ENCODE peak calls at places on chromosome 15, in six cellular contexts. One of them, this sample, is unnamed.

GRCh38 chr15:98421419-98422085 is 226.8 kb upstream of the IGF1R start:
- DNase-seq in IMR-90: peak
- DNase-seq in neuronal stem cell: peak
- DNase-seq in H1: peak
- DNase-seq in trophoblast cell: peak
- DNase-seq in mesenchymal stem cell: peak
- DNase-seq in this sample: peak

GRCh38 chr15:64697911-64698369 is 77.4 kb downstream of the RBPMS2 start:
- DNase-seq in IMR-90: peak
- DNase-seq in neuronal stem cell: no peak
- DNase-seq in H1: no peak
- DNase-seq in trophoblast cell: peak
- DNase-seq in mesenchymal stem cell: no peak
- DNase-seq in this sample: no peak

GRCh38 chr15:50124557-50125080 is 5.6 kb upstream of the ATP8B4 start:
- DNase-seq in IMR-90: no peak
- DNase-seq in neuronal stem cell: no peak
- DNase-seq in H1: no peak
- DNase-seq in trophoblast cell: no peak
- DNase-seq in mesenchymal stem cell: no peak
- DNase-seq in this sample: no peak

GRCh38 chr15:36831125-36831914 is 251.9 kb downstream of the CDIN1 start:
- DNase-seq in IMR-90: peak
- DNase-seq in neuronal stem cell: no peak
- DNase-seq in H1: no peak
- DNase-seq in trophoblast cell: peak
- DNase-seq in mesenchymal stem cell: peak
- DNase-seq in this sample: no peak

GRCh38 chr15:92448370-92448769 is 54.7 kb downstream of the ST8SIA2 start:
- DNase-seq in IMR-90: no peak
- DNase-seq in neuronal stem cell: no peak
- DNase-seq in H1: no peak
- DNase-seq in trophoblast cell: no peak
- DNase-seq in mesenchymal stem cell: no peak
- DNase-seq in this sample: no peak

GRCh38 chr15:75836953-75837321 is 6.3 kb upstream of the UBE2Q2 start:
- DNase-seq in IMR-90: peak
- DNase-seq in neuronal stem cell: no peak
- DNase-seq in H1: no peak
- DNase-seq in trophoblast cell: no peak
- DNase-seq in mesenchymal stem cell: peak
- DNase-seq in this sample: no peak

GRCh38 chr15:101320501-101321052 is 25.5 kb upstream of the SNRPA1 start:
- DNase-seq in IMR-90: peak
- DNase-seq in neuronal stem cell: peak
- DNase-seq in H1: peak
- DNase-seq in trophoblast cell: peak
- DNase-seq in mesenchymal stem cell: peak
- DNase-seq in this sample: peak

GRCh38 chr15:51312132-51312531 is 26.3 kb downstream of the CYP19A1 start:
- DNase-seq in IMR-90: peak
- DNase-seq in neuronal stem cell: no peak
- DNase-seq in H1: no peak
- DNase-seq in trophoblast cell: no peak
- DNase-seq in mesenchymal stem cell: peak
- DNase-seq in this sample: no peak

GRCh38 chr15:99477745-99478525 is 87.8 kb upstream of the MEF2A start:
- DNase-seq in IMR-90: no peak
- DNase-seq in neuronal stem cell: no peak
- DNase-seq in H1: no peak
- DNase-seq in trophoblast cell: no peak
- DNase-seq in mesenchymal stem cell: no peak
- DNase-seq in this sample: no peak

GRCh38 chr15:76674883-76675282 is 230.3 kb downstream of the SCAPER start:
- DNase-seq in IMR-90: peak
- DNase-seq in neuronal stem cell: no peak
- DNase-seq in H1: no peak
- DNase-seq in trophoblast cell: peak
- DNase-seq in mesenchymal stem cell: peak
- DNase-seq in this sample: no peak

GRCh38 chr15:80778964-80779657 is at the start of gene CEMIP:
- DNase-seq in IMR-90: peak
- DNase-seq in neuronal stem cell: peak
- DNase-seq in H1: peak
- DNase-seq in trophoblast cell: peak
- DNase-seq in mesenchymal stem cell: peak
- DNase-seq in this sample: peak

GRCh38 chr15:68775671-68776476 is 44.8 kb downstream of the ANP32A start:
- DNase-seq in IMR-90: peak
- DNase-seq in neuronal stem cell: no peak
- DNase-seq in H1: peak
- DNase-seq in trophoblast cell: no peak
- DNase-seq in mesenchymal stem cell: no peak
- DNase-seq in this sample: no peak

GRCh38 chr15:68980786-68981185 is 33.7 kb upstream of the NOX5 start:
- DNase-seq in IMR-90: no peak
- DNase-seq in neuronal stem cell: no peak
- DNase-seq in H1: no peak
- DNase-seq in trophoblast cell: no peak
- DNase-seq in mesenchymal stem cell: no peak
- DNase-seq in this sample: no peak

GRCh38 chr15:96924570-96924969 is 594.1 kb downstream of the NR2F2 start:
- DNase-seq in IMR-90: no peak
- DNase-seq in neuronal stem cell: no peak
- DNase-seq in H1: no peak
- DNase-seq in trophoblast cell: no peak
- DNase-seq in mesenchymal stem cell: no peak
- DNase-seq in this sample: no peak

GRCh38 chr15:67097893-67098740 is 32.7 kb downstream of the SMAD3 start:
- DNase-seq in IMR-90: peak
- DNase-seq in neuronal stem cell: no peak
- DNase-seq in H1: no peak
- DNase-seq in trophoblast cell: no peak
- DNase-seq in mesenchymal stem cell: peak
- DNase-seq in this sample: no peak

GRCh38 chr15:60916674-60917468 is 312.2 kb downstream of the RORA start:
- DNase-seq in IMR-90: peak
- DNase-seq in neuronal stem cell: peak
- DNase-seq in H1: peak
- DNase-seq in trophoblast cell: peak
- DNase-seq in mesenchymal stem cell: peak
- DNase-seq in this sample: peak

GRCh38 chr15:40768492-40769309 is 1.1 kb upstream of the C15orf62 start:
- DNase-seq in IMR-90: no peak
- DNase-seq in neuronal stem cell: no peak
- DNase-seq in H1: no peak
- DNase-seq in trophoblast cell: no peak
- DNase-seq in mesenchymal stem cell: no peak
- DNase-seq in this sample: no peak

GRCh38 chr15:98647026-98647773 is 1.1 kb upstream of the IGF1R start:
- DNase-seq in IMR-90: peak
- DNase-seq in neuronal stem cell: peak
- DNase-seq in H1: peak
- DNase-seq in trophoblast cell: peak
- DNase-seq in mesenchymal stem cell: peak
- DNase-seq in this sample: peak

GRCh38 chr15:91948001-91948608 is 94.6 kb downstream of the SLCO3A1 start:
- DNase-seq in IMR-90: peak
- DNase-seq in neuronal stem cell: no peak
- DNase-seq in H1: peak
- DNase-seq in trophoblast cell: no peak
- DNase-seq in mesenchymal stem cell: peak
- DNase-seq in this sample: peak

GRCh38 chr15:66936115-66936863 is 129.1 kb upstream of the SMAD3 start:
- DNase-seq in IMR-90: peak
- DNase-seq in neuronal stem cell: no peak
- DNase-seq in H1: no peak
- DNase-seq in trophoblast cell: no peak
- DNase-seq in mesenchymal stem cell: peak
- DNase-seq in this sample: no peak

GRCh38 chr15:98524274-98524673 is 124.1 kb upstream of the IGF1R start:
- DNase-seq in IMR-90: no peak
- DNase-seq in neuronal stem cell: no peak
- DNase-seq in H1: no peak
- DNase-seq in trophoblast cell: no peak
- DNase-seq in mesenchymal stem cell: no peak
- DNase-seq in this sample: no peak

GRCh38 chr15:59333401-59334062 is 39.1 kb downstream of the MYO1E start:
- DNase-seq in IMR-90: no peak
- DNase-seq in neuronal stem cell: no peak
- DNase-seq in H1: no peak
- DNase-seq in trophoblast cell: no peak
- DNase-seq in mesenchymal stem cell: peak
- DNase-seq in this sample: no peak

GRCh38 chr15:72591361-72591760 is 63.1 kb upstream of the GOLGA6B start:
- DNase-seq in IMR-90: peak
- DNase-seq in neuronal stem cell: no peak
- DNase-seq in H1: no peak
- DNase-seq in trophoblast cell: no peak
- DNase-seq in mesenchymal stem cell: peak
- DNase-seq in this sample: no peak

GRCh38 chr15:38864827-38865604 is 300.4 kb upstream of the RASGRP1 start:
- DNase-seq in IMR-90: peak
- DNase-seq in neuronal stem cell: no peak
- DNase-seq in H1: no peak
- DNase-seq in trophoblast cell: no peak
- DNase-seq in mesenchymal stem cell: peak
- DNase-seq in this sample: no peak

DNA sequence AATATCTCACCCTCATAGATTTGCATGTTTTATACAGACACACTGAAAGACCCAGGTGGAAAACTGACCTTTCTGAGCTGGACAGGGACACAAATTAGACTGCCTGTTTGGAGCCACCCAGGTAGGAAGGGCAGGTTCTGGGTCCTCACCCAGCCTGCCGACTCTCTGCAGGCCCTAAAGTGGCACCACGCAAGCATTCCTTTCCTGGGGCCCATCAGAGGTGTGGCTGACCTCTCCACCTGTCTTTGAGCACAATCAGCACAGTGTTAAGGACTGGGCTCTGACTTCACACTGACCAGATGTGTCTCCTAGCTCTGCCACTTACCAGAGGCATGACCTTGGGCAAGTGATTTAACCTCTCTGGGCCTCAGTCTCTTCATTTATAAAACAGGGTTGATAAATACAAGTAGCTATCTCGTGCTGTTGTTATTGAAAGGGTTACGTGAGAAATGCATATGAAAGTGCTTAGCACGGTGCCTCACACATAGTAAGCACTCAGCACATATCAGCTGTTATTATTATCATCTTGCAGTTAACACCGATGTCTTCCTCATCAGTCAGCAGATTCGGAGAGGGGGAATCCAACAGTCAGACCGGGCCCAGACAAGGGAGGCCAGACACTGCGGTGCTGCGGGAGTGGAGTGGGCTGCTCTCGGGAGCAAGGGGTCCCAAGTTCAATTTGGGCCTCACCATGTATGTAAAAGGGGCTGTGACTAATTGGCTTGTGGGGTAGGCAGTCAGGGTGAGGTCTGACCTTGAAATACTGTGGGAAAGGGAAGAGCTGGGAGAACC is 2.0 kb upstream of the TBC1D2B start:
- DNase-seq in IMR-90: no peak
- DNase-seq in neuronal stem cell: no peak
- DNase-seq in H1: no peak
- DNase-seq in trophoblast cell: no peak
- DNase-seq in mesenchymal stem cell: peak
- DNase-seq in this sample: no peak
- H4K91ac ChIP-seq in IMR-90: no peak
- H4K91ac ChIP-seq in neuronal stem cell: no peak
- H4K91ac ChIP-seq in H1: no peak
- H4K91ac ChIP-seq in trophoblast cell: no peak
- H4K91ac ChIP-seq in mesenchymal stem cell: peak
- H4K91ac ChIP-seq in this sample: no peak

DNA sequence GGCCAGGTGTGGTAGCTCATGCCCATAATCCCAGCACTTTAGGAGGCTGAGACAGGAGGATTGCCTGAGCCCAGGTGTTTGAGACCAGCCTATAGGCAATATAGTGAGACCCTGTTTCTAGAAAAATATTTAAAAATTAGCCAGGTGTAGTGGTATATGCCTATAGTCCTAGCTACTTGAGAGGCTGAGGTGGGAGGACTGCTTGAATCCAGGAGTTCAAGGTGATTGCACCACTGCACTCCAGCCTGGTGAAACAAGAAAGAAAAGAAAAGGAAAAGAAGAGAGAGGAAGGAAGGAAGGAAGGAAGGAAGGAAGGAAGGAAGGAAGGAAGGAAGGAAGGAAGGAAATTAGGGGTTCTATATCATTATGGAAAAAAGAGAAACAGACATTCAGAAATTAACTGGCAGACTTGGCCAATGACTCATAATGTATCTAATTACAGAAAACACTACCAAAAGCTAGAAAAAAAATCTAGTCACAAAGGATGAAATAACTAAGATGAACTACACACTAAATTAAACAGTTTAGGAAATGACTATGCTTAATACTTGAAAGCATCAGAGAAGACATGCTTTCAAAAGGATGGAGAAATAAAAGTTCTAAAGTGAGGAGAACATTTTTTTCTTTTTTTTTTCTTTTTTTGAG is 45.4 kb upstream of the TERB2 start:
- DNase-seq in IMR-90: no peak
- DNase-seq in neuronal stem cell: no peak
- DNase-seq in H1: no peak
- DNase-seq in trophoblast cell: no peak
- DNase-seq in mesenchymal stem cell: no peak
- DNase-seq in this sample: no peak
- H3K23ac ChIP-seq in IMR-90: no peak
- H3K23ac ChIP-seq in neuronal stem cell: no peak
- H3K23ac ChIP-seq in H1: no peak
- H3K23ac ChIP-seq in trophoblast cell: no peak
- H3K23ac ChIP-seq in mesenchymal stem cell: no peak
- H3K23ac ChIP-seq in this sample: no peak

GRCh38 chr15:47363653-47364052 is 353.7 kb upstream of the SEMA6D start:
- DNase-seq in IMR-90: no peak
- DNase-seq in neuronal stem cell: no peak
- DNase-seq in H1: no peak
- DNase-seq in trophoblast cell: no peak
- DNase-seq in mesenchymal stem cell: no peak
- DNase-seq in this sample: no peak

GRCh38 chr15:47364671-47365141 is 352.6 kb upstream of the SEMA6D start:
- DNase-seq in IMR-90: no peak
- DNase-seq in neuronal stem cell: no peak
- DNase-seq in H1: no peak
- DNase-seq in trophoblast cell: no peak
- DNase-seq in mesenchymal stem cell: peak
- DNase-seq in this sample: no peak

GRCh38 chr15:47366884-47367283 is 350.4 kb upstream of the SEMA6D start:
- DNase-seq in IMR-90: peak
- DNase-seq in neuronal stem cell: no peak
- DNase-seq in H1: no peak
- DNase-seq in trophoblast cell: no peak
- DNase-seq in mesenchymal stem cell: peak
- DNase-seq in this sample: no peak

GRCh38 chr15:47371939-47372338 is 345.4 kb upstream of the SEMA6D start:
- DNase-seq in IMR-90: no peak
- DNase-seq in neuronal stem cell: no peak
- DNase-seq in H1: no peak
- DNase-seq in trophoblast cell: no peak
- DNase-seq in mesenchymal stem cell: no peak
- DNase-seq in this sample: no peak

GRCh38 chr15:47367991-47368390 is 349.3 kb upstream of the SEMA6D start:
- DNase-seq in IMR-90: no peak
- DNase-seq in neuronal stem cell: no peak
- DNase-seq in H1: no peak
- DNase-seq in trophoblast cell: no peak
- DNase-seq in mesenchymal stem cell: no peak
- DNase-seq in this sample: no peak
- H4K91ac ChIP-seq in IMR-90: no peak
- H4K91ac ChIP-seq in neuronal stem cell: no peak
- H4K91ac ChIP-seq in H1: no peak
- H4K91ac ChIP-seq in trophoblast cell: no peak
- H4K91ac ChIP-seq in mesenchymal stem cell: no peak
- H4K91ac ChIP-seq in this sample: no peak

GRCh38 chr15:33980159-33980558 is 11.9 kb downstream of the CHRM5 start:
- DNase-seq in IMR-90: no peak
- DNase-seq in neuronal stem cell: no peak
- DNase-seq in H1: no peak
- DNase-seq in trophoblast cell: no peak
- DNase-seq in mesenchymal stem cell: no peak
- DNase-seq in this sample: no peak
- H3K23ac ChIP-seq in IMR-90: no peak
- H3K23ac ChIP-seq in neuronal stem cell: no peak
- H3K23ac ChIP-seq in H1: no peak
- H3K23ac ChIP-seq in trophoblast cell: no peak
- H3K23ac ChIP-seq in mesenchymal stem cell: no peak
- H3K23ac ChIP-seq in this sample: no peak

This sample was measured in H9.